ENCODE peak calls at places on chromosomes 5 and 9, in eight cellular contexts. One of them, this sample, is unnamed.

GRCh38 chr9:137083418-137084004 is 3.3 kb upstream of the MAN1B1 start:
- DNase-seq in CD4-positive, CD25-positive, alpha-beta regulatory T cell: no peak
- DNase-seq in stomach: peak; percentile 56
- DNase-seq in mammary epithelial cell: peak; percentile 97
- DNase-seq in CD8-positive, alpha-beta memory T cell: no peak
- DNase-seq in fibroblast of lung: peak; percentile 95
- DNase-seq in cardiac muscle cell: no peak
- DNase-seq in keratinocyte: peak; percentile 85
- DNase-seq in this sample: no peak

GRCh38 chr9:76688471-76689238 is 75.6 kb upstream of the PCA3 start:
- DNase-seq in cardiac muscle cell: no peak
- DNase-seq in keratinocyte: no peak
- DNase-seq in mammary epithelial cell: no peak
- DNase-seq in CD4-positive, CD25-positive, alpha-beta regulatory T cell: no peak
- DNase-seq in fibroblast of lung: no peak
- DNase-seq in CD8-positive, alpha-beta memory T cell: no peak
- DNase-seq in stomach: no peak
- DNase-seq in this sample: no peak

GRCh38 chr5:141845371-141845821 is 32.8 kb downstream of the PCDH1 start:
- DNase-seq in fibroblast of lung: no peak
- DNase-seq in mammary epithelial cell: no peak
- DNase-seq in CD4-positive, CD25-positive, alpha-beta regulatory T cell: no peak
- DNase-seq in cardiac muscle cell: no peak
- DNase-seq in keratinocyte: no peak
- DNase-seq in stomach: no peak
- DNase-seq in CD8-positive, alpha-beta memory T cell: no peak
- DNase-seq in this sample: no peak

GRCh38 chr9:136295537-136296433 is 8.1 kb downstream of the CCDC187 start:
- DNase-seq in CD4-positive, CD25-positive, alpha-beta regulatory T cell: no peak
- DNase-seq in stomach: no peak
- DNase-seq in cardiac muscle cell: no peak
- DNase-seq in fibroblast of lung: no peak
- DNase-seq in mammary epithelial cell: no peak
- DNase-seq in CD8-positive, alpha-beta memory T cell: no peak
- DNase-seq in keratinocyte: no peak
- DNase-seq in this sample: no peak

GRCh38 chr9:26949604-26950003 is 2.6 kb upstream of the PLAA start:
- DNase-seq in stomach: no peak
- DNase-seq in keratinocyte: no peak
- DNase-seq in CD4-positive, CD25-positive, alpha-beta regulatory T cell: no peak
- DNase-seq in fibroblast of lung: peak; percentile 59
- DNase-seq in CD8-positive, alpha-beta memory T cell: no peak
- DNase-seq in cardiac muscle cell: no peak
- DNase-seq in mammary epithelial cell: peak; percentile 84
- DNase-seq in this sample: no peak

GRCh38 chr5:143760755-143761154 is 51.2 kb upstream of the HMHB1 start:
- DNase-seq in mammary epithelial cell: no peak
- DNase-seq in CD4-positive, CD25-positive, alpha-beta regulatory T cell: no peak
- DNase-seq in keratinocyte: no peak
- DNase-seq in CD8-positive, alpha-beta memory T cell: no peak
- DNase-seq in stomach: no peak
- DNase-seq in cardiac muscle cell: no peak
- DNase-seq in fibroblast of lung: no peak
- DNase-seq in this sample: no peak

GRCh38 chr5:74103131-74104023 is 477.4 kb downstream of the ARHGEF28 start:
- DNase-seq in mammary epithelial cell: no peak
- DNase-seq in fibroblast of lung: no peak
- DNase-seq in stomach: peak; percentile 53
- DNase-seq in cardiac muscle cell: no peak
- DNase-seq in CD8-positive, alpha-beta memory T cell: no peak
- DNase-seq in keratinocyte: no peak
- DNase-seq in CD4-positive, CD25-positive, alpha-beta regulatory T cell: no peak
- DNase-seq in this sample: no peak

GRCh38 chr9:20297646-20298084 is 324.6 kb downstream of the MLLT3 start:
- DNase-seq in cardiac muscle cell: no peak
- DNase-seq in keratinocyte: no peak
- DNase-seq in stomach: no peak
- DNase-seq in fibroblast of lung: peak; percentile 84
- DNase-seq in mammary epithelial cell: peak; percentile 62
- DNase-seq in CD4-positive, CD25-positive, alpha-beta regulatory T cell: no peak
- DNase-seq in CD8-positive, alpha-beta memory T cell: no peak
- DNase-seq in this sample: no peak

GRCh38 chr5:78387468-78388153 is 27.2 kb downstream of the SCAMP1 start:
- DNase-seq in mammary epithelial cell: no peak
- DNase-seq in fibroblast of lung: no peak
- DNase-seq in CD8-positive, alpha-beta memory T cell: no peak
- DNase-seq in CD4-positive, CD25-positive, alpha-beta regulatory T cell: no peak
- DNase-seq in cardiac muscle cell: no peak
- DNase-seq in keratinocyte: no peak
- DNase-seq in stomach: no peak
- DNase-seq in this sample: no peak

GRCh38 chr5:43104102-43104501 is 16.6 kb upstream of the ZNF131 start:
- DNase-seq in cardiac muscle cell: no peak
- DNase-seq in stomach: no peak
- DNase-seq in CD8-positive, alpha-beta memory T cell: no peak
- DNase-seq in CD4-positive, CD25-positive, alpha-beta regulatory T cell: no peak
- DNase-seq in fibroblast of lung: no peak
- DNase-seq in keratinocyte: no peak
- DNase-seq in mammary epithelial cell: no peak
- DNase-seq in this sample: no peak

GRCh38 chr9:126474201-126474765 is 139.4 kb upstream of the LMX1B start:
- DNase-seq in fibroblast of lung: peak; percentile 76
- DNase-seq in cardiac muscle cell: no peak
- DNase-seq in CD8-positive, alpha-beta memory T cell: no peak
- DNase-seq in mammary epithelial cell: no peak
- DNase-seq in stomach: no peak
- DNase-seq in CD4-positive, CD25-positive, alpha-beta regulatory T cell: no peak
- DNase-seq in keratinocyte: no peak
- DNase-seq in this sample: no peak

GRCh38 chr9:134215709-134216448 is 51.5 kb upstream of the RNU6ATAC start:
- DNase-seq in CD8-positive, alpha-beta memory T cell: no peak
- DNase-seq in CD4-positive, CD25-positive, alpha-beta regulatory T cell: no peak
- DNase-seq in stomach: peak; percentile 40
- DNase-seq in fibroblast of lung: peak; percentile 11
- DNase-seq in mammary epithelial cell: no peak
- DNase-seq in cardiac muscle cell: no peak
- DNase-seq in keratinocyte: no peak
- DNase-seq in this sample: no peak

GRCh38 chr9:118782790-118783463 is 586.3 kb downstream of the BRINP1 start:
- DNase-seq in keratinocyte: no peak
- DNase-seq in stomach: no peak
- DNase-seq in CD4-positive, CD25-positive, alpha-beta regulatory T cell: no peak
- DNase-seq in fibroblast of lung: no peak
- DNase-seq in mammary epithelial cell: no peak
- DNase-seq in CD8-positive, alpha-beta memory T cell: no peak
- DNase-seq in cardiac muscle cell: peak; percentile 17
- DNase-seq in this sample: no peak

GRCh38 chr9:86187121-86187520 is 72.3 kb downstream of the C9orf153 start:
- DNase-seq in CD8-positive, alpha-beta memory T cell: no peak
- DNase-seq in fibroblast of lung: no peak
- DNase-seq in cardiac muscle cell: peak; percentile 62
- DNase-seq in stomach: no peak
- DNase-seq in mammary epithelial cell: no peak
- DNase-seq in CD4-positive, CD25-positive, alpha-beta regulatory T cell: no peak
- DNase-seq in keratinocyte: no peak
- DNase-seq in this sample: no peak

DNA sequence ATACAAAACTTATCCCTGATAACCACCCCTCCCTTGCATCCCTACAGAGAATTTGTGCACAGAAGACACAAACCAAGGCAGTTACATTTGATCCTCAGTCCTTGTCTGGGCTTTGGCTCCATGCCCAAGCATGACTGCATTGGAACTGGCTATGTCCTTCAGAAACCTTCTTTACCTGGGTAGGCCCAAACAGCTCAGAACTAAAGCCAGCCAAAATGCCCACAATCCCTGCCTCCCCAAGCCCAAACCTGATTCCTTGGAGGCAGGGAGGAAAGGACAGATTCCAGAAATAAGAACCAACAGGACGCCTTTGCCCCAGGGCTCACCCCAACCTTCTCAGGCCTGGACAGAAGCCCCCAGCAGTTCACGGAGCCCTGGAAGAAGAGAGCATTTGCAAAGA is 8.2 kb downstream of the IL17B start:
- DNase-seq in mammary epithelial cell: no peak
- DNase-seq in fibroblast of lung: no peak
- DNase-seq in cardiac muscle cell: no peak
- DNase-seq in stomach: no peak
- DNase-seq in CD8-positive, alpha-beta memory T cell: no peak
- DNase-seq in keratinocyte: no peak
- DNase-seq in CD4-positive, CD25-positive, alpha-beta regulatory T cell: no peak
- DNase-seq in this sample: no peak
- H3K4me1 ChIP-seq in mammary epithelial cell: no peaks in the 10 kb centered on the region
- H3K4me1 ChIP-seq in fibroblast of lung: no peaks in the 10 kb centered on the region
- H3K4me1 ChIP-seq in cardiac muscle cell: peaks cover 25% of the 10 kb centered on the region
- H3K4me1 ChIP-seq in stomach: peaks cover 4% of the 10 kb centered on the region
- H3K4me1 ChIP-seq in CD8-positive, alpha-beta memory T cell: peaks cover 4% of the 10 kb centered on the region
- H3K4me1 ChIP-seq in keratinocyte: no peaks in the 10 kb centered on the region
- H3K4me1 ChIP-seq in CD4-positive, CD25-positive, alpha-beta regulatory T cell: peaks cover 6% of the 10 kb centered on the region
- H3K4me1 ChIP-seq in this sample: peaks cover 12% of the 10 kb centered on the region

GRCh38 chr5:140236896-140237598 is 62.1 kb downstream of the CYSTM1 start:
- DNase-seq in fibroblast of lung: no peak
- DNase-seq in stomach: no peak
- DNase-seq in CD8-positive, alpha-beta memory T cell: no peak
- DNase-seq in CD4-positive, CD25-positive, alpha-beta regulatory T cell: no peak
- DNase-seq in mammary epithelial cell: peak; percentile 86
- DNase-seq in keratinocyte: no peak
- DNase-seq in cardiac muscle cell: no peak
- DNase-seq in this sample: no peak
- H3K4me3 ChIP-seq in fibroblast of lung: no peak overlapping the region
- H3K4me3 ChIP-seq in stomach: no peak overlapping the region
- H3K4me3 ChIP-seq in CD8-positive, alpha-beta memory T cell: no peak overlapping the region
- H3K4me3 ChIP-seq in CD4-positive, CD25-positive, alpha-beta regulatory T cell: no peak overlapping the region
- H3K4me3 ChIP-seq in mammary epithelial cell: no peak overlapping the region
- H3K4me3 ChIP-seq in keratinocyte: no peak overlapping the region
- H3K4me3 ChIP-seq in cardiac muscle cell: no peak overlapping the region
- H3K4me3 ChIP-seq in this sample: no peak overlapping the region

DNA sequence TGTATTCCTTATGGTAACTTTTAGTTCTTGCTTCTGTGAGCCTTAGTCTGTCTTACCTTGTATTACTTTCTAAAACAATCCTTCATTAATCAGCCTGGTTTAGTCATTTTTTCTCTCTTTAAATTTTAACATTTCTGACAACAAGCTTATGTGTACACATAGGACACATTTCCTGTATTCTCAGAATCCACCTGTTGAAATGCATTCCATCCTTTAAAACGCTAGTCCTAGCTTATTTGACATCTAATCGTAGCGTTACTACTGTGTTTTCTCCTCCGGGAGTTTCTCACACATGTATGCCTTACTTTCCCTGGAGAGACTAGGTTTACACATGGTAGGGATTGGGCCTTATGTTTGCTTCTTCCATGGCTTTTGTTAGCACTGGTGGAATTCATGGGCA is 3.8 kb downstream of the TARS1 start:
- DNase-seq in CD8-positive, alpha-beta memory T cell: no peak
- DNase-seq in keratinocyte: no peak
- DNase-seq in fibroblast of lung: no peak
- DNase-seq in mammary epithelial cell: no peak
- DNase-seq in stomach: no peak
- DNase-seq in CD4-positive, CD25-positive, alpha-beta regulatory T cell: no peak
- DNase-seq in cardiac muscle cell: no peak
- DNase-seq in this sample: no peak
- H3K36me3 ChIP-seq in CD8-positive, alpha-beta memory T cell: peaks cover 17% of the 10 kb centered on the region
- H3K36me3 ChIP-seq in keratinocyte: peaks cover 12% of the 10 kb centered on the region
- H3K36me3 ChIP-seq in fibroblast of lung: peaks cover 11% of the 10 kb centered on the region
- H3K36me3 ChIP-seq in mammary epithelial cell: peaks cover 31% of the 10 kb centered on the region
- H3K36me3 ChIP-seq in stomach: peaks cover 10% of the 10 kb centered on the region
- H3K36me3 ChIP-seq in CD4-positive, CD25-positive, alpha-beta regulatory T cell: peaks cover 45% of the 10 kb centered on the region
- H3K36me3 ChIP-seq in cardiac muscle cell: peaks cover 15% of the 10 kb centered on the region
- H3K36me3 ChIP-seq in this sample: peaks cover 21% of the 10 kb centered on the region

DNA sequence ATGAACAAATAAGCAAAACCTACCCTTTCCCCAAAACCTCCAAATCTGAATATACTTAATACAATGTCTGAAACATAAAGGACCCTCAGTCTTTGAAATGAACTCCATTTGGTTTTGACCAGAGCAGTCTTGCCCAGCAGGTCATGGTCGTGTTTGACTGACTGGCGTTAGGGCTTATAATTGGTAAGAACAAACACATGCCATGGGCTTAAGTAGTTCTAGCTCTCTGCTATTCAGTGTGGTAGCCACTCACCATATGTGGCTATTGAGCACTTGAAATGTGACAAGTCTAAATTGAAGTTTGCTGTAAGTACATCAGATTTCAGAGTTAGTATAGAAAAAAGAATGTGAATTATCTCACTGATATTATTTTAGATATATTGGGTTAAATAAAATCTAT is 42.0 kb downstream of the LRRTM2 start:
- DNase-seq in keratinocyte: no peak
- DNase-seq in cardiac muscle cell: no peak
- DNase-seq in fibroblast of lung: no peak
- DNase-seq in CD4-positive, CD25-positive, alpha-beta regulatory T cell: no peak
- DNase-seq in mammary epithelial cell: no peak
- DNase-seq in stomach: no peak
- DNase-seq in CD8-positive, alpha-beta memory T cell: no peak
- DNase-seq in this sample: no peak
- H3K4me1 ChIP-seq in keratinocyte: no peaks in the 10 kb centered on the region
- H3K4me1 ChIP-seq in cardiac muscle cell: peaks cover 11% of the 10 kb centered on the region
- H3K4me1 ChIP-seq in fibroblast of lung: peaks cover 2% of the 10 kb centered on the region
- H3K4me1 ChIP-seq in CD4-positive, CD25-positive, alpha-beta regulatory T cell: no peaks in the 10 kb centered on the region
- H3K4me1 ChIP-seq in mammary epithelial cell: peaks cover 4% of the 10 kb centered on the region
- H3K4me1 ChIP-seq in stomach: no peaks in the 10 kb centered on the region
- H3K4me1 ChIP-seq in CD8-positive, alpha-beta memory T cell: no peaks in the 10 kb centered on the region
- H3K4me1 ChIP-seq in this sample: no peaks in the 10 kb centered on the region

DNA sequence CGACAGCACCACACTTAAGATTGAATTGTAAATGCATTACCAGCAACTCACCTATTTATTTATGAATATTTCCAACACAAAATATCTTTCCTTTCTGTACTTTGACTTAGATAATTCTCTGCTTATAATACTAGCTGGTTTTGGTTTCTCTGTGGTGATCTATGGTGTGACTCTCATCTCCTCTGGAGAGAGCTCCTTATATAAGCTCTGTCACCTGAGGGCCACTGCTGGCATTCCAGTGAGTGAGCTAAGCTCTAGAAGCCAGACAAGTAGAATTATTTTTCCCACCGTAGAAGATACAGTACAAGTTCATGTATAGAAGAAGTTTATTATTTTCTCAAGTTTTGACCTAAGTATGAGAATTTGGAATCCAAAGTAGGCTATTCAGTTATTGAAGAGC is 111.5 kb downstream of the CDC42SE2 start:
- DNase-seq in keratinocyte: no peak
- DNase-seq in CD8-positive, alpha-beta memory T cell: no peak
- DNase-seq in CD4-positive, CD25-positive, alpha-beta regulatory T cell: no peak
- DNase-seq in stomach: no peak
- DNase-seq in fibroblast of lung: no peak
- DNase-seq in mammary epithelial cell: no peak
- DNase-seq in cardiac muscle cell: no peak
- DNase-seq in this sample: peak; percentile 41
- H3K4me3 ChIP-seq in keratinocyte: no peak overlapping the region
- H3K4me3 ChIP-seq in CD8-positive, alpha-beta memory T cell: no peak overlapping the region
- H3K4me3 ChIP-seq in CD4-positive, CD25-positive, alpha-beta regulatory T cell: peak overlapping the region; percentile 68
- H3K4me3 ChIP-seq in stomach: no peak overlapping the region
- H3K4me3 ChIP-seq in fibroblast of lung: no peak overlapping the region
- H3K4me3 ChIP-seq in mammary epithelial cell: no peak overlapping the region
- H3K4me3 ChIP-seq in cardiac muscle cell: no peak overlapping the region
- H3K4me3 ChIP-seq in this sample: no peak overlapping the region

DNA sequence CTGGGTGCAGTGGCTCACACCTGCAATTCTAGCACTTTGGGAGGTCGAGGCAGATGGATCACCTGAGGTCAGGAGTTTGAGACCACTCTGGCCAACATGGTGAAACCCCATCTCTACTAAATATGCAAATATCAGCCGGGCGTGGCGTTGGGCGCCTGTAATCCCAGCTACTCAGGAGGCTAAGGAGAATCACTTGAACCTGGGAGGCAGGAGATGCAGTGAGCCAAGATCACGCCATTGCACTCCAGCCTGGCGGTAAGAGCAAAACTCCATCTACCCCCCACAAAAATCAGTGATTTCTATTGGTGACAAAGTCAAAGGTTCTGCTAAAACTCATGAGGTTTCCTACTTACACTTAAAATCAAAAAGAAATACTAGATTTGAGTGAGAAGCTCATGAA is 18.8 kb downstream of the CSNK1A1 start:
- DNase-seq in CD4-positive, CD25-positive, alpha-beta regulatory T cell: no peak
- DNase-seq in fibroblast of lung: no peak
- DNase-seq in keratinocyte: no peak
- DNase-seq in stomach: no peak
- DNase-seq in cardiac muscle cell: no peak
- DNase-seq in CD8-positive, alpha-beta memory T cell: no peak
- DNase-seq in mammary epithelial cell: no peak
- DNase-seq in this sample: no peak
- H3K36me3 ChIP-seq in CD4-positive, CD25-positive, alpha-beta regulatory T cell: peaks cover 19% of the 10 kb centered on the region
- H3K36me3 ChIP-seq in fibroblast of lung: no peaks in the 10 kb centered on the region
- H3K36me3 ChIP-seq in keratinocyte: peaks cover 6% of the 10 kb centered on the region
- H3K36me3 ChIP-seq in stomach: no peaks in the 10 kb centered on the region
- H3K36me3 ChIP-seq in cardiac muscle cell: peaks cover 5% of the 10 kb centered on the region
- H3K36me3 ChIP-seq in CD8-positive, alpha-beta memory T cell: no peaks in the 10 kb centered on the region
- H3K36me3 ChIP-seq in mammary epithelial cell: peaks cover 18% of the 10 kb centered on the region
- H3K36me3 ChIP-seq in this sample: no peaks in the 10 kb centered on the region

This sample was measured in CD4-positive, alpha-beta memory T cell.